ENCODE peak calls at places on chromosomes 7 and 10, in four cellular contexts. One of them, this sample, is unnamed.

GRCh38 chr10:115335366-115335765 is 242.2 kb downstream of the ATRNL1 start:
- DNase-seq in activated CD4-positive, alpha-beta memory T cell treated with anti-CD3 and anti-CD28 coated beads, Interleukin-2, amount 10 ng/mL, durations not matched to agents 7 days and 5 days: no peak
- DNase-seq in activated gamma-delta T cell: no peak
- DNase-seq in caudate nucleus: no peak
- DNase-seq in this sample: peak

GRCh38 chr7:26451997-26452396 is 160.3 kb downstream of the SNX10 start:
- DNase-seq in caudate nucleus: no peak
- DNase-seq in activated gamma-delta T cell: no peak
- DNase-seq in activated CD4-positive, alpha-beta memory T cell treated with anti-CD3 and anti-CD28 coated beads, Interleukin-2, amount 10 ng/mL, durations not matched to agents 7 days and 5 days: no peak
- DNase-seq in this sample: no peak

GRCh38 chr10:15370741-15371701 is at the start of gene FAM171A1:
- DNase-seq in activated CD4-positive, alpha-beta memory T cell treated with anti-CD3 and anti-CD28 coated beads, Interleukin-2, amount 10 ng/mL, durations not matched to agents 7 days and 5 days: peak
- DNase-seq in caudate nucleus: peak
- DNase-seq in activated gamma-delta T cell: peak
- DNase-seq in this sample: peak

GRCh38 chr7:37770813-37771212 is 77.6 kb upstream of the NME8 start:
- DNase-seq in activated CD4-positive, alpha-beta memory T cell treated with anti-CD3 and anti-CD28 coated beads, Interleukin-2, amount 10 ng/mL, durations not matched to agents 7 days and 5 days: no peak
- DNase-seq in activated gamma-delta T cell: no peak
- DNase-seq in caudate nucleus: no peak
- DNase-seq in this sample: no peak

GRCh38 chr10:12042409-12042796 is 206 bp downstream of the UPF2 start:
- DNase-seq in activated gamma-delta T cell: peak
- DNase-seq in activated CD4-positive, alpha-beta memory T cell treated with anti-CD3 and anti-CD28 coated beads, Interleukin-2, amount 10 ng/mL, durations not matched to agents 7 days and 5 days: peak
- DNase-seq in caudate nucleus: peak
- DNase-seq in this sample: peak

GRCh38 chr10:109906346-109906745 is 17.0 kb downstream of the XPNPEP1 start:
- DNase-seq in activated gamma-delta T cell: no peak
- DNase-seq in activated CD4-positive, alpha-beta memory T cell treated with anti-CD3 and anti-CD28 coated beads, Interleukin-2, amount 10 ng/mL, durations not matched to agents 7 days and 5 days: no peak
- DNase-seq in caudate nucleus: no peak
- DNase-seq in this sample: no peak

GRCh38 chr10:490891-491571 is 198.4 kb downstream of the DIP2C start:
- DNase-seq in activated gamma-delta T cell: no peak
- DNase-seq in activated CD4-positive, alpha-beta memory T cell treated with anti-CD3 and anti-CD28 coated beads, Interleukin-2, amount 10 ng/mL, durations not matched to agents 7 days and 5 days: no peak
- DNase-seq in caudate nucleus: peak
- DNase-seq in this sample: no peak

GRCh38 chr7:2687338-2687869 is 598 bp upstream of the AMZ1 start:
- DNase-seq in activated CD4-positive, alpha-beta memory T cell treated with anti-CD3 and anti-CD28 coated beads, Interleukin-2, amount 10 ng/mL, durations not matched to agents 7 days and 5 days: no peak
- DNase-seq in activated gamma-delta T cell: no peak
- DNase-seq in caudate nucleus: no peak
- DNase-seq in this sample: no peak

GRCh38 chr7:924541-925231 is 29.8 kb downstream of the ADAP1 start:
- DNase-seq in activated CD4-positive, alpha-beta memory T cell treated with anti-CD3 and anti-CD28 coated beads, Interleukin-2, amount 10 ng/mL, durations not matched to agents 7 days and 5 days: peak
- DNase-seq in caudate nucleus: no peak
- DNase-seq in activated gamma-delta T cell: no peak
- DNase-seq in this sample: no peak

GRCh38 chr10:128206676-128207075 is 80.5 kb upstream of the MKI67 start:
- DNase-seq in activated CD4-positive, alpha-beta memory T cell treated with anti-CD3 and anti-CD28 coated beads, Interleukin-2, amount 10 ng/mL, durations not matched to agents 7 days and 5 days: no peak
- DNase-seq in caudate nucleus: no peak
- DNase-seq in activated gamma-delta T cell: no peak
- DNase-seq in this sample: no peak

GRCh38 chr7:36692444-36692843 is 31.9 kb downstream of the AOAH start:
- DNase-seq in activated CD4-positive, alpha-beta memory T cell treated with anti-CD3 and anti-CD28 coated beads, Interleukin-2, amount 10 ng/mL, durations not matched to agents 7 days and 5 days: no peak
- DNase-seq in activated gamma-delta T cell: no peak
- DNase-seq in caudate nucleus: no peak
- DNase-seq in this sample: no peak

GRCh38 chr10:83367036-83367435 is 772.3 kb upstream of the GHITM start:
- DNase-seq in activated CD4-positive, alpha-beta memory T cell treated with anti-CD3 and anti-CD28 coated beads, Interleukin-2, amount 10 ng/mL, durations not matched to agents 7 days and 5 days: no peak
- DNase-seq in activated gamma-delta T cell: no peak
- DNase-seq in caudate nucleus: no peak
- DNase-seq in this sample: no peak

GRCh38 chr7:27510550-27510949 is 152.1 kb downstream of the HIBADH start:
- DNase-seq in activated CD4-positive, alpha-beta memory T cell treated with anti-CD3 and anti-CD28 coated beads, Interleukin-2, amount 10 ng/mL, durations not matched to agents 7 days and 5 days: no peak
- DNase-seq in activated gamma-delta T cell: no peak
- DNase-seq in caudate nucleus: no peak
- DNase-seq in this sample: no peak

GRCh38 chr10:125679436-125679835 is 3.5 kb downstream of the TEX36 start:
- DNase-seq in activated gamma-delta T cell: no peak
- DNase-seq in activated CD4-positive, alpha-beta memory T cell treated with anti-CD3 and anti-CD28 coated beads, Interleukin-2, amount 10 ng/mL, durations not matched to agents 7 days and 5 days: no peak
- DNase-seq in caudate nucleus: no peak
- DNase-seq in this sample: no peak

GRCh38 chr10:33509231-33509871 is 174.9 kb upstream of the NRP1 start:
- DNase-seq in activated gamma-delta T cell: no peak
- DNase-seq in caudate nucleus: no peak
- DNase-seq in activated CD4-positive, alpha-beta memory T cell treated with anti-CD3 and anti-CD28 coated beads, Interleukin-2, amount 10 ng/mL, durations not matched to agents 7 days and 5 days: peak
- DNase-seq in this sample: peak

GRCh38 chr10:132520147-132520811 is 17.3 kb upstream of the INPP5A start:
- DNase-seq in activated gamma-delta T cell: no peak
- DNase-seq in activated CD4-positive, alpha-beta memory T cell treated with anti-CD3 and anti-CD28 coated beads, Interleukin-2, amount 10 ng/mL, durations not matched to agents 7 days and 5 days: no peak
- DNase-seq in caudate nucleus: peak
- DNase-seq in this sample: no peak

GRCh38 chr10:11742009-11742778 is at the start of gene ECHDC3:
- DNase-seq in activated CD4-positive, alpha-beta memory T cell treated with anti-CD3 and anti-CD28 coated beads, Interleukin-2, amount 10 ng/mL, durations not matched to agents 7 days and 5 days: peak
- DNase-seq in caudate nucleus: peak
- DNase-seq in activated gamma-delta T cell: peak
- DNase-seq in this sample: peak

GRCh38 chr10:79014796-79015195 is 54.0 kb upstream of the ZMIZ1 start:
- DNase-seq in caudate nucleus: peak
- DNase-seq in activated gamma-delta T cell: no peak
- DNase-seq in activated CD4-positive, alpha-beta memory T cell treated with anti-CD3 and anti-CD28 coated beads, Interleukin-2, amount 10 ng/mL, durations not matched to agents 7 days and 5 days: no peak
- DNase-seq in this sample: no peak

GRCh38 chr10:10498781-10499180 is 518.9 kb upstream of the CELF2 start:
- DNase-seq in activated CD4-positive, alpha-beta memory T cell treated with anti-CD3 and anti-CD28 coated beads, Interleukin-2, amount 10 ng/mL, durations not matched to agents 7 days and 5 days: no peak
- DNase-seq in caudate nucleus: no peak
- DNase-seq in activated gamma-delta T cell: no peak
- DNase-seq in this sample: no peak

GRCh38 chr7:27608776-27609495 is 53.7 kb downstream of the HIBADH start:
- DNase-seq in activated CD4-positive, alpha-beta memory T cell treated with anti-CD3 and anti-CD28 coated beads, Interleukin-2, amount 10 ng/mL, durations not matched to agents 7 days and 5 days: no peak
- DNase-seq in activated gamma-delta T cell: no peak
- DNase-seq in caudate nucleus: no peak
- DNase-seq in this sample: no peak

GRCh38 chr10:57579926-57580325 is 687.8 kb downstream of the IPMK start:
- DNase-seq in caudate nucleus: peak
- DNase-seq in activated CD4-positive, alpha-beta memory T cell treated with anti-CD3 and anti-CD28 coated beads, Interleukin-2, amount 10 ng/mL, durations not matched to agents 7 days and 5 days: no peak
- DNase-seq in activated gamma-delta T cell: no peak
- DNase-seq in this sample: peak

GRCh38 chr7:139041378-139042053 is 5.7 kb upstream of the ZC3HAV1L start:
- DNase-seq in activated gamma-delta T cell: no peak
- DNase-seq in caudate nucleus: no peak
- DNase-seq in activated CD4-positive, alpha-beta memory T cell treated with anti-CD3 and anti-CD28 coated beads, Interleukin-2, amount 10 ng/mL, durations not matched to agents 7 days and 5 days: peak
- DNase-seq in this sample: no peak

GRCh38 chr10:98642281-98642680 is 195.5 kb upstream of the HPS1 start:
- DNase-seq in caudate nucleus: no peak
- DNase-seq in activated gamma-delta T cell: no peak
- DNase-seq in activated CD4-positive, alpha-beta memory T cell treated with anti-CD3 and anti-CD28 coated beads, Interleukin-2, amount 10 ng/mL, durations not matched to agents 7 days and 5 days: no peak
- DNase-seq in this sample: no peak

GRCh38 chr7:132464740-132465139 is 111.5 kb downstream of the PLXNA4 start:
- DNase-seq in activated gamma-delta T cell: no peak
- DNase-seq in caudate nucleus: no peak
- DNase-seq in activated CD4-positive, alpha-beta memory T cell treated with anti-CD3 and anti-CD28 coated beads, Interleukin-2, amount 10 ng/mL, durations not matched to agents 7 days and 5 days: no peak
- DNase-seq in this sample: peak

GRCh38 chr10:95474228-95475002 is 86.8 kb downstream of the SORBS1 start:
- DNase-seq in caudate nucleus: peak
- DNase-seq in activated CD4-positive, alpha-beta memory T cell treated with anti-CD3 and anti-CD28 coated beads, Interleukin-2, amount 10 ng/mL, durations not matched to agents 7 days and 5 days: no peak
- DNase-seq in activated gamma-delta T cell: no peak
- DNase-seq in this sample: peak

GRCh38 chr7:107446988-107447387 is 22.9 kb upstream of the GPR22 start:
- DNase-seq in caudate nucleus: peak
- DNase-seq in activated gamma-delta T cell: no peak
- DNase-seq in activated CD4-positive, alpha-beta memory T cell treated with anti-CD3 and anti-CD28 coated beads, Interleukin-2, amount 10 ng/mL, durations not matched to agents 7 days and 5 days: no peak
- DNase-seq in this sample: peak

GRCh38 chr10:60522617-60523016 is 132.9 kb upstream of the ANK3 start:
- DNase-seq in activated gamma-delta T cell: no peak
- DNase-seq in activated CD4-positive, alpha-beta memory T cell treated with anti-CD3 and anti-CD28 coated beads, Interleukin-2, amount 10 ng/mL, durations not matched to agents 7 days and 5 days: no peak
- DNase-seq in caudate nucleus: no peak
- DNase-seq in this sample: no peak

GRCh38 chr7:26293569-26294308 is 2.1 kb downstream of the SNX10 start:
- DNase-seq in caudate nucleus: no peak
- DNase-seq in activated gamma-delta T cell: no peak
- DNase-seq in activated CD4-positive, alpha-beta memory T cell treated with anti-CD3 and anti-CD28 coated beads, Interleukin-2, amount 10 ng/mL, durations not matched to agents 7 days and 5 days: peak
- DNase-seq in this sample: no peak

GRCh38 chr7:124411796-124412195 is 353.8 kb downstream of the GPR37 start:
- DNase-seq in activated CD4-positive, alpha-beta memory T cell treated with anti-CD3 and anti-CD28 coated beads, Interleukin-2, amount 10 ng/mL, durations not matched to agents 7 days and 5 days: no peak
- DNase-seq in activated gamma-delta T cell: no peak
- DNase-seq in caudate nucleus: no peak
- DNase-seq in this sample: no peak

GRCh38 chr7:68336534-68336933 is 1261.7 kb upstream of the AUTS2 start:
- DNase-seq in activated CD4-positive, alpha-beta memory T cell treated with anti-CD3 and anti-CD28 coated beads, Interleukin-2, amount 10 ng/mL, durations not matched to agents 7 days and 5 days: no peak
- DNase-seq in caudate nucleus: no peak
- DNase-seq in activated gamma-delta T cell: no peak
- DNase-seq in this sample: no peak

GRCh38 chr10:34918896-34919295 is 103.8 kb upstream of the PARD3 start:
- DNase-seq in activated gamma-delta T cell: no peak
- DNase-seq in caudate nucleus: peak
- DNase-seq in activated CD4-positive, alpha-beta memory T cell treated with anti-CD3 and anti-CD28 coated beads, Interleukin-2, amount 10 ng/mL, durations not matched to agents 7 days and 5 days: no peak
- DNase-seq in this sample: no peak

GRCh38 chr10:86523348-86523747 is 1.8 kb upstream of the WAPL start:
- DNase-seq in activated CD4-positive, alpha-beta memory T cell treated with anti-CD3 and anti-CD28 coated beads, Interleukin-2, amount 10 ng/mL, durations not matched to agents 7 days and 5 days: no peak
- DNase-seq in caudate nucleus: peak
- DNase-seq in activated gamma-delta T cell: no peak
- DNase-seq in this sample: peak

GRCh38 chr10:122239578-122240257 is 31.4 kb upstream of the BTBD16 start:
- DNase-seq in caudate nucleus: no peak
- DNase-seq in activated gamma-delta T cell: no peak
- DNase-seq in activated CD4-positive, alpha-beta memory T cell treated with anti-CD3 and anti-CD28 coated beads, Interleukin-2, amount 10 ng/mL, durations not matched to agents 7 days and 5 days: no peak
- DNase-seq in this sample: no peak

GRCh38 chr10:1374901-1375804 is 319.0 kb downstream of the WDR37 start:
- DNase-seq in caudate nucleus: no peak
- DNase-seq in activated gamma-delta T cell: no peak
- DNase-seq in activated CD4-positive, alpha-beta memory T cell treated with anti-CD3 and anti-CD28 coated beads, Interleukin-2, amount 10 ng/mL, durations not matched to agents 7 days and 5 days: peak
- DNase-seq in this sample: no peak

GRCh38 chr7:25260862-25261454 is 32.7 kb upstream of the NPVF start:
- DNase-seq in activated CD4-positive, alpha-beta memory T cell treated with anti-CD3 and anti-CD28 coated beads, Interleukin-2, amount 10 ng/mL, durations not matched to agents 7 days and 5 days: no peak
- DNase-seq in activated gamma-delta T cell: no peak
- DNase-seq in caudate nucleus: no peak
- DNase-seq in this sample: peak

GRCh38 chr10:131975796-131976195 is 5.9 kb downstream of the BNIP3 start:
- DNase-seq in activated CD4-positive, alpha-beta memory T cell treated with anti-CD3 and anti-CD28 coated beads, Interleukin-2, amount 10 ng/mL, durations not matched to agents 7 days and 5 days: no peak
- DNase-seq in caudate nucleus: no peak
- DNase-seq in activated gamma-delta T cell: no peak
- DNase-seq in this sample: no peak

GRCh38 chr7:155858521-155859061 is 46.3 kb upstream of the SHH start:
- DNase-seq in caudate nucleus: no peak
- DNase-seq in activated CD4-positive, alpha-beta memory T cell treated with anti-CD3 and anti-CD28 coated beads, Interleukin-2, amount 10 ng/mL, durations not matched to agents 7 days and 5 days: peak
- DNase-seq in activated gamma-delta T cell: no peak
- DNase-seq in this sample: peak

GRCh38 chr10:93680414-93681047 is 21.9 kb downstream of the FRA10AC1 start:
- DNase-seq in activated CD4-positive, alpha-beta memory T cell treated with anti-CD3 and anti-CD28 coated beads, Interleukin-2, amount 10 ng/mL, durations not matched to agents 7 days and 5 days: no peak
- DNase-seq in activated gamma-delta T cell: no peak
- DNase-seq in caudate nucleus: peak
- DNase-seq in this sample: peak

This sample was measured in RWPE1.